ENCODE peak calls at places on chromosomes 5 and 9, in six cellular contexts. A, B, U, P, N and R are unnamed samples.

GRCh38 chr9:124676159-124676551 is 95.0 kb downstream of the NR6A1 start:
- DNase-seq in A (no peak), U (no peak), N (no peak), P (no peak), B (no peak), R (no peak)

GRCh38 chr5:151213803-151214613 is 9.9 kb downstream of the CCDC69 start:
- DNase-seq in A (no peak), B (peak; percentile 45), N (peak; percentile 75), U (peak; percentile 64), P (peak; percentile 72), R (peak; percentile 86)

GRCh38 chr5:179858241-179858585 is 404 bp downstream of the MRNIP start:
- DNase-seq in A (no peak), N (peak; percentile 43), U (no peak), B (peak; percentile 17), P (peak; percentile 44), R (peak; percentile 55)

GRCh38 chr9:133075925-133076324 is 14.1 kb downstream of the CEL start:
- DNase-seq in U (no peak), A (no peak), P (no peak), N (peak; percentile 52), B (peak; percentile 14), R (no peak)

GRCh38 chr5:96809898-96810297 is 2.2 kb upstream of the ERAP1 start:
- DNase-seq in U (no peak), B (no peak), A (no peak), P (no peak), N (no peak), R (no peak)

GRCh38 chr9:123776856-123777560 is 152.9 kb downstream of the DENND1A start:
- DNase-seq in A (no peak), N (no peak), U (no peak), B (no peak), P (no peak), R (no peak)

GRCh38 chr5:11390369-11390768 is 513.9 kb downstream of the CTNND2 start:
- DNase-seq in A (no peak), U (no peak), N (no peak), B (no peak), P (no peak), R (no peak)

GRCh38 chr5:147479431-147479830 is 30.4 kb downstream of the DPYSL3 start:
- DNase-seq in N (no peak), A (peak; percentile 74), U (no peak), B (no peak), P (no peak), R (no peak)

GRCh38 chr5:149400304-149400703 is 21.2 kb upstream of the IL17B start:
- DNase-seq in U (no peak), N (peak; percentile 27), A (no peak), B (peak; percentile 42), P (no peak), R (no peak)

GRCh38 chr5:69250593-69250992 is 15.9 kb downstream of the CDK7 start:
- DNase-seq in A (no peak), B (no peak), U (no peak), N (no peak), P (no peak), R (no peak)

GRCh38 chr5:59322058-59322457 is 571.5 kb downstream of the PDE4D start:
- DNase-seq in N (no peak), U (no peak), P (no peak), B (no peak), A (no peak), R (no peak)

GRCh38 chr5:147453901-147454814 is 55.7 kb downstream of the DPYSL3 start:
- DNase-seq in U (peak; percentile 73), P (peak; percentile 75), B (peak; percentile 52), A (no peak), N (peak; percentile 96), R (peak; percentile 84)

GRCh38 chr9:33737811-33738606 is 57.4 kb upstream of the PRSS3 start:
- DNase-seq in B (peak; percentile 56), N (no peak), P (peak; percentile 44), U (no peak), A (no peak), R (peak; percentile 59)

GRCh38 chr5:109242518-109242917 is 167.3 kb downstream of the PJA2 start:
- DNase-seq in B (no peak), U (no peak), N (no peak), P (no peak), A (no peak), R (no peak)

GRCh38 chr5:119339965-119340364 is 15.9 kb upstream of the TNFAIP8 start:
- DNase-seq in N (no peak), P (no peak), U (no peak), B (no peak), A (no peak), R (no peak)

DNA sequence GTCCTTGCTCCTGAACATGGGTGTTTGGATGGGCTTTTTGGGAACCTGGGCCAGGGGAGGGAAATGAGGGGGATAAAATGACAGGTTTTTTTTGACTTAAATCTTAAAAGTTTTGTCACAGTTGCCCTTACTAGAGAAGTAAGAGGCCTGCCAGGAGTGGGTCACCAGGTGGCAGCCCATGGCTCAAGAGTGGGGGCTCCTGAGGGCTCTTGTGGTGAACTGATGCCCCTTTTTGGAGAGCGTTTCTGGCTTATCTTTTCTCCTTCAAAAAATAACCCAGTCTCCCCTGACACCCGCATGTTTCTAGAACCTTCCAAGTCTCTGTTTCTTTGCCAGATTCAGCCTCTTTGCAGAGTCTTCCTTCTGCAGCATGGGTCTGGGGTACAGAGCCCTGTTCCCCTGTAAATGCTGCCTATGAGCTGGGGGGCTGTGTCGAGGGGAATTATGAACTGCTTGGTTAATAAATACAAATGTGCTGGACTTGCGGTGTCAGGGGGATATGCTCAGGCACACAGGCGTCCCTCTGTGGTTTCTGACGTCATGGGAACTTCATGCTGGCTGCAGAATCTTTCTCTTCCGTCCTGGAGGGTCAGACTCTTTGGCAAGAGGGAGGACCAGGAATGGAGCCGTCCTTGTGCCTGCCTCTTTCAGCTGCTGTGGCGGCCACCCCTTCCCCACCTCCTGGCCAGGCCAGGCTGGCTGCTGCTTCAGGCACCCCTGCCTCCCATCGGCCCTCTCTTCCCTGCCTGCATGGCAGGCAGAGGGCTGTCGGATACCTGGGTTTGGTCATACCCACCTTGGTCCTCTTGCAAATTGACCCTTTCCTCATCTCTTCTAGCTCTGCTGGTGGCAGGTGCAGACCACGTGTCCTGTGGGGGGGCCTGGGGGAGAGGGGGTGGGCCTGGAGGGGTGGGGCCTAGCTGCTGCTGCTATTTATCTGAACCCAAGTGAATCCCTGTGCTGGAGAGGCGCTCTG is 30.1 kb downstream of the PTPA start:
- DNase-seq in N (peak; percentile 70), U (peak; percentile 54), A (no peak), P (peak; percentile 70), B (no peak), R (peak; percentile 69)
- TF ChIP-seq POLR2A in N (no peak), U (peak; percentile 20), A (no peak), P (no peak), B (no peak), R (no peak)

GRCh38 chr5:138340008-138340407 is 1.9 kb downstream of the FAM53C start:
- DNase-seq in N (no peak), A (no peak), U (no peak), B (no peak), P (no peak), R (no peak)

GRCh38 chr5:138337685-138338410 is at the start of gene FAM53C:
- DNase-seq in P (peak; percentile 95), N (peak; percentile 95), A (peak; percentile 98), B (peak; percentile 83), U (peak; percentile 84), R (peak; percentile 95)

GRCh38 chr5:138338411-138339085 is 482 bp downstream of the FAM53C start:
- DNase-seq in N (no peak), A (no peak), P (no peak), U (no peak), B (no peak), R (no peak)

GRCh38 chr5:138339086-138339456 is 1.0 kb downstream of the FAM53C start:
- DNase-seq in A (no peak), U (no peak), N (no peak), B (no peak), P (peak; percentile 35), R (no peak)

DNA sequence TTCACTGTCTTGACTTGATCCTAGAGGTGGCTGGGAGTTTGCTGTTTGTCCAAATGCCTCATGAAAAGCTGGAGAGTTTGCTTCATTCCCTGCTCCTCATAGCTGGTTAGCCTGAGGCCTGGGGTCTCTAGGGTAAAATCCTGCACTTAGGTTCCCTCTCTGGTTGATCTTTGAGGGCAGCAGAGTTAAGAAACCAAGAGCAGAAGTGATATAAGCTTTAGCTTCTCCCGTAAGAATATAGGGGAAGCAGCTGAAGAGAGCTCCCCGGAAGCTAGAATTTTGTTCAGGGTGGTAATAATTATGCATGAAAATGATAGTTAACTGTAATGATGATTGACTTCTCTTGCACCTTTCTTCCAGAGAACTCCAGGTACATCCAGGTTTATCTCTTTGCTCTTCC is 1.4 kb downstream of the FAM53C start:
- DNase-seq in B (no peak), A (no peak), N (no peak), U (no peak), P (no peak), R (no peak)
- H3K36me3 ChIP-seq in B (no peaks in the 10 kb centered on the region), A (peaks cover 30% of the 10 kb centered on the region), N (no peaks in the 10 kb centered on the region), U (peaks cover 34% of the 10 kb centered on the region), P (peaks cover 36% of the 10 kb centered on the region), R (peaks cover 5% of the 10 kb centered on the region)

GRCh38 chr9:684950-685340 is 156.6 kb upstream of the DMRT1 start:
- DNase-seq in A (peak; percentile 29), N (no peak), B (peak; percentile 59), P (no peak), U (no peak), R (no peak)

GRCh38 chr9:687034-687785 is 154.3 kb upstream of the DMRT1 start:
- DNase-seq in P (no peak), B (no peak), A (peak; percentile 83), N (no peak), U (no peak), R (no peak)

GRCh38 chr9:684055-684949 is 157.2 kb upstream of the DMRT1 start:
- DNase-seq in P (no peak), U (no peak), B (no peak), A (peak; percentile 42), N (no peak), R (no peak)

GRCh38 chr9:687994-688393 is 153.5 kb upstream of the DMRT1 start:
- DNase-seq in P (no peak), U (no peak), N (no peak), B (no peak), A (peak; percentile 77), R (no peak)

DNA sequence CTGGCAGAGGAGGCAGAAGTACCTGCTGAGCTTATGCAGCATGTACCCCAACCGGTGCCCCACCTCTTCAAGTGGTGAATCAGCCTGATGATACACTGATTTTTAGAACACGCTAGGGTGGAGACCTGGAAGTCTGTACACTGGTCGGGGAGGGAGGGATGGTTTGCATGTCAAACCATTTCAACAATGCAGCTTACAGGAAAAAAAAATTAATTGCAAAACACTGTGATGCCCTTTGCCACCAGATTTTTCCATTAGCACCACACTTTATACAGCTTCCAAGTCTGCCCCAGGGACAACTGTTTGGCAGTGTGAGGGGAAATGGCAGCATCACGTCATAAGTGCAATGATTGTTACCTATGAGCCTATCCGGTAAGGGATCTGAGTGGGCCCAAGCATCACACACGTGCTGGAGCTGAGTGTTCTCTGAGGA is 155.1 kb upstream of the DMRT1 start:
- DNase-seq in N (no peak), P (no peak), U (no peak), B (no peak), A (peak; percentile 91), R (no peak)
- TF ChIP-seq EP300 in N (no peak), P (no peak), U (no peak), B (no peak), A (no peak), R (no peak)

DNA sequence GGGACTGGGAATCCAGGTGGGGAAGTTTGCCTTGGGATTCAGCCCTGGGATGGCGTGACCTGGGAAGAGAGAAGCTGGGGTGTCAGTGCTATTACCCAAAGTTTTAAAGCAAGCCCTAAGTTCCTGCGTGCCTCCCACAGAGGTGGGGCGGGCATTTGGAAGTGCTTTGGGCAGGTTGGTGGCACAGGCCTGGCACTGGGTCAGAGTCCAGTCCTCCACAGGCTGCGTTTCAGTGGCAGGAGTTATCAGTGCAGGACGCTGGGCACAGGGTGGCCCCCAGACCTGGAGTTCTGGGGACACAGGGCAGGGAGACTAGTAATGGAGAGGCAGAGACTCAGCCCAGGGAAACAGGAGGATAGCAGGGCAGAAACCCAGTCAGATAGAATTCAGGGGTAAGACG is 147.2 kb downstream of the MAST4 start:
- DNase-seq in B (no peak), U (no peak), N (no peak), A (no peak), P (no peak), R (no peak)
- TF ChIP-seq POLR2A in B (no peak), U (no peak), N (no peak), A (no peak), P (no peak), R (no peak)